ENCODE peak calls at places on chromosome 1, in nine cellular contexts. K, U, P, S, O, W, L, A and F are unnamed samples.

GRCh38 chr1:174023438-174023837 is 1.3 kb upstream of the RC3H1 start:
- DNase-seq in K (no peak), U (no peak), P (peak; percentile 98), S (peak; percentile 82), O (no peak), W (no peak), L (peak; percentile 50), A (peak; percentile 8), F (peak; percentile 91)

GRCh38 chr1:235783148-235783776 is 83.4 kb downstream of the LYST start:
- DNase-seq in K (no peak), U (peak; percentile 43), P (peak; percentile 56), S (no peak), O (no peak), W (no peak), L (peak; percentile 73), A (peak; percentile 47), F (peak; percentile 8)

GRCh38 chr1:203126151-203126865 is 1.2 kb upstream of the ADORA1 start:
- DNase-seq in K (no peak), U (no peak), P (peak; percentile 86), S (no peak), O (no peak), W (no peak), L (peak; percentile 22), A (no peak), F (no peak)

GRCh38 chr1:57894315-57894714 is 470.5 kb upstream of the DAB1 start:
- DNase-seq in K (no peak), U (no peak), P (peak; percentile 19), S (no peak), O (no peak), W (no peak), L (no peak), A (no peak), F (no peak)

GRCh38 chr1:35558374-35559316 is 1.0 kb downstream of the NCDN start:
- DNase-seq in K (no peak), U (no peak), P (peak; percentile 73), S (no peak), O (no peak), W (no peak), L (no peak), A (peak; percentile 43), F (no peak)

GRCh38 chr1:200971428-200971903 is 52.0 kb downstream of the KIF21B start:
- DNase-seq in K (no peak), U (no peak), P (no peak), S (no peak), O (no peak), W (no peak), L (no peak), A (no peak), F (no peak)

GRCh38 chr1:54052470-54052933 is 502 bp downstream of the TMEM59 start:
- DNase-seq in K (peak; percentile 20), U (peak; percentile 31), P (peak; percentile 67), S (peak; percentile 45), O (peak; percentile 13), W (peak; percentile 43), L (peak; percentile 62), A (peak; percentile 34), F (peak; percentile 64)

GRCh38 chr1:9466780-9467755 is 72.2 kb upstream of the SLC25A33 start:
- DNase-seq in K (no peak), U (no peak), P (no peak), S (peak; percentile 94), O (no peak), W (no peak), L (peak; percentile 10), A (no peak), F (peak; percentile 51)

GRCh38 chr1:221900678-221901077 is 158.8 kb upstream of the DUSP10 start:
- DNase-seq in K (no peak), U (no peak), P (no peak), S (no peak), O (no peak), W (no peak), L (no peak), A (no peak), F (no peak)

GRCh38 chr1:228336308-228337030 is 70.2 kb downstream of the TRIM11 start:
- DNase-seq in K (no peak), U (no peak), P (no peak), S (no peak), O (no peak), W (peak; percentile 0), L (peak; percentile 49), A (no peak), F (no peak)

GRCh38 chr1:1677718-1678580 is 14.6 kb downstream of the SLC35E2B start:
- DNase-seq in K (no peak), U (no peak), P (no peak), S (no peak), O (peak; percentile 9), W (peak; percentile 47), L (no peak), A (peak; percentile 90), F (peak; percentile 50)

DNA sequence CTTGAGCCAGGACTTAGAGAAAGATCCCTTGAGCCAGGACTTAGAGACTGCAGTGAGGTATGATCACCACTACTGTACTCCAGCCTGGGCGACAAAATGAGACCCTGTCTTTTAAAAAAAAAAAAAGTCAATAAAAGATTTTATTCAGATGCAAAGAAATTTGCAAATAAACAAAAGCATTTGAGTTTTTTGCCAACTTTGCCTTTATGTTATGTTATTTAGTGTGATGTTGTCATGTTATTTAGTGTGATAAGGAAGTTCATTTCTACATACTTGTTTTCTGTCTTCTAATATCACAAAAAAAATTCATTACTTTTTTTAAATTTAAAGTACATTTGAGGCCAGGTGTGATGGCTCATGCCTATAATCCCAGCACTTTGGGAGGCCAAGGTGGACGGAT is 9.0 kb downstream of the RAD54L start:
- DNase-seq in K (no peak), U (no peak), P (no peak), S (no peak), O (no peak), W (no peak), L (no peak), A (no peak), F (no peak)
- H3K36me3 ChIP-seq in K (no peaks in the 10 kb centered on the region), U (peaks cover 29% of the 10 kb centered on the region), P (peaks cover 15% of the 10 kb centered on the region), S (no peaks in the 10 kb centered on the region), O (no peaks in the 10 kb centered on the region), W (no peaks in the 10 kb centered on the region), L (peaks cover 6% of the 10 kb centered on the region), A (peaks cover 97% of the 10 kb centered on the region), F (no peaks in the 10 kb centered on the region)

GRCh38 chr1:101259744-101260148 is 22.9 kb downstream of the S1PR1 start:
- DNase-seq in K (no peak), U (no peak), P (no peak), S (no peak), O (no peak), W (no peak), L (peak; percentile 75), A (no peak), F (no peak)
- H3K4me3 ChIP-seq in K (no peak overlapping the region), U (no peak overlapping the region), P (no peak overlapping the region), S (no peak overlapping the region), O (no peak overlapping the region), W (no peak overlapping the region), L (no peak overlapping the region), A (no peak overlapping the region), F (no peak overlapping the region)

GRCh38 chr1:247300491-247301175 is 31.0 kb downstream of the ZNF496 start:
- DNase-seq in K (no peak), U (no peak), P (no peak), S (no peak), O (no peak), W (no peak), L (no peak), A (no peak), F (no peak)
- H3K36me3 ChIP-seq in K (peaks cover 8% of the 10 kb centered on the region), U (peaks cover 14% of the 10 kb centered on the region), P (peaks cover 10% of the 10 kb centered on the region), S (no peaks in the 10 kb centered on the region), O (peaks cover 42% of the 10 kb centered on the region), W (no peaks in the 10 kb centered on the region), L (peaks cover 59% of the 10 kb centered on the region), A (peaks cover 32% of the 10 kb centered on the region), F (peaks cover 3% of the 10 kb centered on the region)

DNA sequence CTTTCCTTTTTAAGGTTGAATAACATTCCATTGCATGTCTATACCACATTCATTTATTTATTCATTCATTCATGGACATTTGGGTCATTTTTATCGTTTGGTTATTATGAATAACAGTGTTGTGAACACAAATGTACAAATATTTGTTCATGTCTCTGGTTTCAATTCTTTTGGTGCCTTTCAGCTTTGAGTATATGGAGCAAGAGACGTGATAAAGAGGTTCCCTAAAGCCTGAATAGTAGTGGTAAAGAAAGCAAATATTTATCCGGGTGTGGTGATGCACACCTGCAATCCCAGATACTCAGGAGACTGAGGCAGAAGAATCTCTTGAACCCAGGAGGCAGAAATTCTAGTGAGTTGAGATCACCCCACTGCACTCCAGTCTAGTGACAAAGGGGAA is 5.3 kb upstream of the RLF start:
- DNase-seq in K (no peak), U (no peak), P (no peak), S (no peak), O (no peak), W (no peak), L (no peak), A (no peak), F (no peak)
- H3K4me3 ChIP-seq in K (no peak overlapping the region), U (no peak overlapping the region), P (no peak overlapping the region), S (no peak overlapping the region), O (no peak overlapping the region), W (no peak overlapping the region), L (no peak overlapping the region), A (no peak overlapping the region), F (no peak overlapping the region)

GRCh38 chr1:183025782-183026774 is 2.9 kb downstream of the LAMC1 start:
- DNase-seq in K (no peak), U (peak; percentile 41), P (peak; percentile 84), S (no peak), O (no peak), W (no peak), L (peak; percentile 56), A (no peak), F (no peak)
- H3K36me3 ChIP-seq in K (no peaks in the 10 kb centered on the region), U (no peaks in the 10 kb centered on the region), P (no peaks in the 10 kb centered on the region), S (no peaks in the 10 kb centered on the region), O (no peaks in the 10 kb centered on the region), W (no peaks in the 10 kb centered on the region), L (peaks cover 4% of the 10 kb centered on the region), A (peaks cover 7% of the 10 kb centered on the region), F (no peaks in the 10 kb centered on the region)

DNA sequence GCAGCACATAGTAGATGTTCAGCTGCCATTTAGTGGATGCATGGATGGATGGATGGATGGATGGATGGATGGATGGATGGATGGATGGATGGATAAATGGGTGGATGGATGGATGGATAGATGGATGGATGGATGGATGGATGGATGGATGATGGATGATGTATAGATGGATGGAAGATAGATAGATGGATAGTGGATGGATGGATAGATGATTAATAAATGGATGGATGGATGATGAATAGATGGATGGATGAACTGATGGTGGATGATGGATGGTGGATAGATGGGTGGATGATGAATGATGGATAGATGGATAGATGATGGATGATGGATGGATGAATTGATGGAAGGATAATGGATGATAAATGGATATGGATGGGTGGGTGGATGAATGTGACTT is 20.6 kb downstream of the MATN1 start:
- DNase-seq in K (no peak), U (no peak), P (no peak), S (no peak), O (no peak), W (no peak), L (no peak), A (no peak), F (no peak)
- H3K4me3 ChIP-seq in K (no peak overlapping the region), U (no peak overlapping the region), P (no peak overlapping the region), S (no peak overlapping the region), O (no peak overlapping the region), W (no peak overlapping the region), L (no peak overlapping the region), A (no peak overlapping the region), F (no peak overlapping the region)